ENCODE peak calls at places on chromosomes 1 and 21, in eight cellular contexts. P, C, E, D, B, V, J and U are unnamed samples. For H3K4me1, the result is how much of the 10 kb centered on the place peaks cover.

GRCh38 chr21:44494956-44495355 is 39.6 kb downstream of the LRRC3 start:
- DNase-seq in C (no peak), J (no peak), P (no peak), E (no peak), B (no peak), V (no peak), D (no peak), U (no peak)

GRCh38 chr1:33586111-33586510 is 113.7 kb downstream of the ZSCAN20 start:
- DNase-seq in P (no peak), D (peak), J (no peak), E (no peak), V (peak), B (no peak), C (no peak), U (peak)

GRCh38 chr1:220700591-220701179 is 10.5 kb downstream of the C1orf115 start:
- DNase-seq in E (no peak), C (no peak), D (no peak), J (no peak), B (peak), P (peak), V (no peak), U (no peak)

GRCh38 chr21:42892931-42893660 is at the start of gene NDUFV3:
- DNase-seq in D (peak), B (peak), V (peak), C (peak), J (peak), E (peak), P (peak), U (peak)

GRCh38 chr1:205259361-205259832 is 31.7 kb downstream of the TMCC2 start:
- DNase-seq in B (no peak), P (no peak), C (no peak), E (no peak), V (no peak), J (no peak), D (no peak), U (no peak)

GRCh38 chr1:246034630-246035029 is 472.4 kb downstream of the SMYD3 start:
- DNase-seq in B (no peak), E (no peak), C (no peak), V (no peak), D (no peak), J (no peak), P (no peak), U (no peak)

GRCh38 chr1:204283711-204284651 is 70.2 kb upstream of the GOLT1A start:
- DNase-seq in V (no peak), P (no peak), C (no peak), J (no peak), E (peak), B (no peak), D (no peak), U (no peak)

GRCh38 chr1:17304827-17305177 is 3.2 kb upstream of the PADI4 start:
- DNase-seq in C (no peak), D (no peak), B (no peak), V (no peak), P (no peak), E (peak), J (no peak), U (no peak)

GRCh38 chr1:12204140-12204539 is 25.7 kb upstream of the VPS13D start:
- DNase-seq in V (no peak), P (no peak), C (no peak), E (no peak), B (no peak), D (no peak), J (no peak), U (no peak)

GRCh38 chr1:222761171-222761570 is 24.2 kb downstream of the FAM177B start:
- DNase-seq in E (no peak), J (no peak), P (no peak), C (no peak), V (no peak), B (no peak), D (no peak), U (no peak)

GRCh38 chr1:62809788-62810187 is 25.9 kb downstream of the ATG4C start:
- DNase-seq in J (no peak), C (no peak), D (no peak), E (no peak), P (no peak), B (no peak), V (no peak), U (no peak)

GRCh38 chr21:31505975-31506374 is 153.5 kb upstream of the SOD1 start:
- DNase-seq in B (no peak), D (no peak), J (no peak), C (no peak), E (no peak), P (peak), V (no peak), U (no peak)

GRCh38 chr21:44871576-44872265 is 1.8 kb downstream of the PTTG1IP start:
- DNase-seq in J (peak), E (peak), D (peak), V (no peak), C (peak), P (no peak), B (peak), U (no peak)

GRCh38 chr1:178098262-178098661 is 4.4 kb downstream of the RASAL2 start:
- DNase-seq in B (no peak), C (no peak), P (no peak), V (no peak), D (no peak), J (no peak), E (no peak), U (no peak)

GRCh38 chr21:38714998-38715397 is 90.7 kb upstream of the ETS2 start:
- DNase-seq in P (no peak), E (no peak), V (no peak), J (no peak), D (no peak), C (no peak), B (no peak), U (no peak)

GRCh38 chr1:101964708-101965107 is 32.0 kb downstream of the OLFM3 start:
- DNase-seq in B (no peak), P (no peak), D (no peak), J (no peak), E (no peak), V (no peak), C (no peak), U (no peak)

GRCh38 chr1:48493970-48494769 is 22.2 kb upstream of the SPATA6 start:
- DNase-seq in B (peak), D (peak), C (peak), V (no peak), J (no peak), E (peak), P (peak), U (no peak)

GRCh38 chr21:41965045-41965444 is 11.2 kb upstream of the C2CD2 start:
- DNase-seq in V (no peak), J (no peak), D (no peak), B (peak), P (no peak), C (no peak), E (no peak), U (no peak)

GRCh38 chr1:212254853-212255363 is 30.3 kb upstream of the PPP2R5A start:
- DNase-seq in J (no peak), P (no peak), D (peak), V (no peak), C (no peak), B (no peak), E (no peak), U (no peak)

GRCh38 chr1:179247923-179248322 is 18.4 kb upstream of the ABL2 start:
- DNase-seq in C (no peak), D (no peak), J (no peak), E (no peak), V (no peak), B (no peak), P (no peak), U (no peak)

GRCh38 chr21:15203740-15204139 is 138.9 kb upstream of the NRIP1 start:
- DNase-seq in P (no peak), J (no peak), D (no peak), C (no peak), V (no peak), E (no peak), B (no peak), U (no peak)

GRCh38 chr1:99110140-99111041 is 105.7 kb upstream of the PLPPR5 start:
- DNase-seq in J (no peak), E (no peak), C (no peak), V (no peak), D (no peak), P (no peak), B (no peak), U (no peak)

GRCh38 chr1:155076371-155076770 is 2.3 kb upstream of the EFNA3 start:
- DNase-seq in P (no peak), B (no peak), C (no peak), V (no peak), D (no peak), J (no peak), E (peak), U (no peak)

GRCh38 chr21:46297311-46298082 is 11.4 kb downstream of the YBEY start:
- DNase-seq in E (no peak), P (peak), C (no peak), J (no peak), V (no peak), D (no peak), B (no peak), U (no peak)

DNA sequence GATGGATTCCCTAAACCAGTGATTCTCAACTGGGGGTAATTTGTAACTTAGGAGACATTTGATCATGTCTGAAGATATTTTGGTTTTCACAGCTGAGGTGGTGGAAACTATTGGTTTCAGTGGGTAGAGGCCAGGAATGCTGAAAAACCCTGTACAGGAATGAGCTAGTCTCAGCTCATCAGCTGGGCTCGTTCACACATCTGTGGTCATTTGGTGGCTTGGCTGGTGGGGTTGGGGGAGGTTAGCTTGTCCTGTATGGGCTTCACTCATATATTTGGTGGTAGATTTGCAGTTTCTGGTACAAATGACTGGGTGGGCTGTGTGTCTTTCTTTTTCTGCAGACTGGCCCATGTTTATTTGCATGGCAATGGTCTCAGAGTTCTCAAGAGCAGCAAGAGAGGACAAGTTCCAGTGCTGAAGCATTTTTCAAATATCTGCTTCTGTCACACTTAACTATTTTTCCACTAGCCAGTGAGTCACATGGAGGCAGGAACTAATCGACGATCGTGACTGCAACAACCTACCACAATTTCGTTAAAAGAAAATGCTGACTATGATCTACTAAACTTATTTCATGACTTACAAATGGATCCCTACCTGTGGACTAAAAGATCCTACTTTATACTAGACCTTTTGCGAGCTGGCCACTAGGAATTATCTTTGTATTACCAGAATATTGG is 321.7 kb upstream of the PLXNA2 start:
- DNase-seq in D (no peak), E (no peak), C (no peak), B (no peak), V (no peak), J (no peak), P (no peak), U (no peak)
- TF ChIP-seq POLR2AphosphoS5 in D (no peak), E (no peak), C (no peak), B (no peak), V (no peak), J (no peak), P (no peak), U (no peak)

GRCh38 chr1:114780344-114781226 is at the start of gene SIKE1:
- DNase-seq in B (peak), E (peak), P (peak), V (peak), D (peak), J (peak), C (peak), U (no peak)
- TF ChIP-seq CTCF in B (no peak), E (no peak), P (no peak), V (no peak), D (peak), J (no peak), C (no peak), U (peak)

GRCh38 chr1:16048573-16049189 is 5.1 kb downstream of the CLCNKB start:
- DNase-seq in B (peak), E (peak), D (no peak), J (no peak), V (no peak), P (peak), C (peak), U (no peak)
- H3K4me1 ChIP-seq in B (under half), E (under half), D (under half), J (under half), V (under half), P (under half), C (under half), U (under half)

GRCh38 chr1:66349277-66349676 is 184.7 kb upstream of the SGIP1 start:
- DNase-seq in C (no peak), P (no peak), V (no peak), B (peak), E (no peak), J (no peak), D (no peak), U (no peak)
- TF ChIP-seq POLR2AphosphoS5 in C (no peak), P (no peak), V (no peak), B (peak), E (no peak), J (no peak), D (no peak), U (no peak)

GRCh38 chr1:225995919-225996864 is 3.0 kb downstream of the SDE2 start:
- DNase-seq in P (no peak), C (no peak), J (no peak), B (no peak), V (no peak), E (no peak), D (no peak), U (no peak)
- TF ChIP-seq CTCF in P (no peak), C (no peak), J (no peak), B (no peak), V (no peak), E (no peak), D (no peak), U (no peak)